ENCODE peak calls at places on chromosomes 3 and 15, in five cellular contexts. L is upper lobe of left lung, Z is A549, D is HepG2, R is K562. U is an unnamed sample.

GRCh38 chr3:4716231-4716630 is 223.1 kb downstream of the ITPR1 start:
- ATAC-seq in L (no peak), Z (no peak), D (no peak), R (no peak), U (no peak)

GRCh38 chr3:115325539-115325938 is 178.5 kb upstream of the ZBTB20 start:
- ATAC-seq in L (no peak), Z (peak), D (peak), R (no peak), U (no peak)

GRCh38 chr3:177490626-177491025 is 293.3 kb upstream of the TBL1XR1 start:
- ATAC-seq in L (no peak), Z (no peak), D (no peak), R (no peak), U (no peak)

GRCh38 chr3:115239717-115240116 is 92.6 kb upstream of the ZBTB20 start:
- ATAC-seq in L (peak), Z (peak), D (no peak), R (peak), U (peak)

GRCh38 chr3:196127308-196128040 is 45.6 kb upstream of the TFRC start:
- ATAC-seq in L (no peak), Z (no peak), D (peak), R (peak), U (no peak)

GRCh38 chr3:17678116-17678741 is 64.2 kb downstream of the TBC1D5 start:
- ATAC-seq in L (no peak), Z (no peak), D (no peak), R (no peak), U (no peak)

GRCh38 chr15:45386420-45386819 is 8.1 kb upstream of the GATM start:
- ATAC-seq in L (no peak), Z (no peak), D (peak), R (no peak), U (no peak)

GRCh38 chr3:139353920-139354556 is 10.2 kb downstream of the MRPS22 start:
- ATAC-seq in L (no peak), Z (peak), D (peak), R (peak), U (no peak)

GRCh38 chr3:53286727-53287412 is 31.0 kb upstream of the TKT start:
- ATAC-seq in L (no peak), Z (no peak), D (no peak), R (no peak), U (peak)

GRCh38 chr15:94075349-94075748 is 156.0 kb upstream of the MCTP2 start:
- ATAC-seq in L (peak), Z (no peak), D (no peak), R (no peak), U (peak)

GRCh38 chr15:69751575-69751974 is 299.0 kb downstream of the RPLP1 start:
- ATAC-seq in L (no peak), Z (no peak), D (no peak), R (no peak), U (no peak)

GRCh38 chr15:91889143-91889815 is 35.8 kb downstream of the SLCO3A1 start:
- ATAC-seq in L (no peak), Z (no peak), D (no peak), R (no peak), U (no peak)

GRCh38 chr15:29003446-29004233 is 117.9 kb downstream of the APBA2 start:
- ATAC-seq in L (no peak), Z (no peak), D (no peak), R (no peak), U (no peak)

GRCh38 chr3:62027796-62028195 is 345.6 kb downstream of the FEZF2 start:
- ATAC-seq in L (no peak), Z (no peak), D (no peak), R (no peak), U (no peak)

GRCh38 chr3:128009952-128010846 is 42.0 kb upstream of the SEC61A1 start:
- ATAC-seq in L (no peak), Z (peak), D (no peak), R (peak), U (peak)

GRCh38 chr3:48500656-48501055 is 3.3 kb downstream of the SHISA5 start:
- ATAC-seq in L (no peak), Z (no peak), D (no peak), R (no peak), U (no peak)

GRCh38 chr15:40942337-40942854 is 10.9 kb upstream of the CHAC1 start:
- ATAC-seq in L (no peak), Z (no peak), D (peak), R (no peak), U (no peak)

GRCh38 chr3:152200476-152201422 is 68.0 kb upstream of the MBNL1 start:
- ATAC-seq in L (no peak), Z (no peak), D (no peak), R (peak), U (no peak)

GRCh38 chr15:40128746-40129660 is 20.3 kb upstream of the BMF start:
- ATAC-seq in L (no peak), Z (no peak), D (no peak), R (no peak), U (no peak)

GRCh38 chr15:66629817-66630576 is 64.2 kb upstream of the LCTL start:
- ATAC-seq in L (no peak), Z (no peak), D (no peak), R (no peak), U (no peak)

GRCh38 chr3:11600501-11601282 is 43.0 kb downstream of the VGLL4 start:
- ATAC-seq in L (peak), Z (peak), D (peak), R (no peak), U (peak)

GRCh38 chr3:169676925-169677537 is 13.5 kb upstream of the MECOM start:
- ATAC-seq in L (no peak), Z (no peak), D (no peak), R (no peak), U (no peak)

GRCh38 chr3:84023842-84024241 is 934.9 kb upstream of the CADM2 start:
- ATAC-seq in L (no peak), Z (no peak), D (no peak), R (no peak), U (no peak)

GRCh38 chr3:110656394-110656793 is 415.2 kb upstream of the NECTIN3 start:
- ATAC-seq in L (no peak), Z (no peak), D (no peak), R (no peak), U (no peak)

GRCh38 chr3:70360985-70361384 is 48.5 kb upstream of the MDFIC2 start:
- ATAC-seq in L (no peak), Z (no peak), D (no peak), R (no peak), U (no peak)

GRCh38 chr3:171354706-171355582 is 105.3 kb downstream of the TNIK start:
- ATAC-seq in L (peak), Z (no peak), D (no peak), R (peak), U (no peak)

GRCh38 chr3:177729939-177730700 is 532.8 kb upstream of the TBL1XR1 start:
- ATAC-seq in L (no peak), Z (no peak), D (no peak), R (no peak), U (peak)

GRCh38 chr3:11479230-11479620 is 164.5 kb downstream of the VGLL4 start:
- ATAC-seq in L (no peak), Z (no peak), D (no peak), R (no peak), U (no peak)

GRCh38 chr3:193674714-193675113 is 81.7 kb downstream of the OPA1 start:
- ATAC-seq in L (no peak), Z (no peak), D (no peak), R (no peak), U (no peak)

GRCh38 chr3:193677734-193678133 is 84.7 kb downstream of the OPA1 start:
- ATAC-seq in L (no peak), Z (no peak), D (no peak), R (no peak), U (no peak)

GRCh38 chr3:193681631-193682030 is 88.6 kb downstream of the OPA1 start:
- ATAC-seq in L (no peak), Z (no peak), D (no peak), R (no peak), U (no peak)

DNA sequence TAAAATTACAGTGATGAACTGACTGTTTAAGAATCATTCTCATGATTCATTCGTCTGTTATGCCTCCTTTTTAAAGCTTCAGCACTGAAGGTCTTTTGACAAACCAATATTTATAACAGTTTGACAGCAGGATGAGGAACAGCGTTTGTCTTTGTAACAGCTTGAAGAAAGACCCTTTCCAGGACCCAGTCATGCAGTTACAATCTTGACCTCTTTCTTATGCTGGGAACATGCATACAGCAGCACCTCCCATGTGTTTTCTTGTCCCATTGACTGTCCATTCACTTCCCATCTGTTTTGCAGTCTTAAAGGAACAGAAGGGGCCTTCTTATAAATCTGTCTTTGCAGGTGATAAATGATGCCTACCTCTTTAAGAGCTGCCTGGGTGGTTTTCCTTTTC is 87.2 kb downstream of the OPA1 start:
- ATAC-seq in L (no peak), Z (no peak), D (no peak), R (no peak), U (no peak)
- TF ChIP-seq CTCF in L (no peak), Z (no peak), D (no peak), R (no peak), U (no peak)

GRCh38 chr3:71606582-71606981 is 23.1 kb upstream of the FOXP1 start:
- ATAC-seq in L (no peak), Z (no peak), D (no peak), R (no peak), U (no peak)
- TF ChIP-seq EP300 in L (no peak), Z (no peak), D (no peak), R (no peak), U (no peak)

GRCh38 chr3:28117598-28117997 is 123.8 kb upstream of the CMC1 start:
- ATAC-seq in L (no peak), Z (no peak), D (no peak), R (no peak), U (no peak)
- TF ChIP-seq CTCF in L (no peak), Z (no peak), D (no peak), R (no peak), U (no peak)

DNA sequence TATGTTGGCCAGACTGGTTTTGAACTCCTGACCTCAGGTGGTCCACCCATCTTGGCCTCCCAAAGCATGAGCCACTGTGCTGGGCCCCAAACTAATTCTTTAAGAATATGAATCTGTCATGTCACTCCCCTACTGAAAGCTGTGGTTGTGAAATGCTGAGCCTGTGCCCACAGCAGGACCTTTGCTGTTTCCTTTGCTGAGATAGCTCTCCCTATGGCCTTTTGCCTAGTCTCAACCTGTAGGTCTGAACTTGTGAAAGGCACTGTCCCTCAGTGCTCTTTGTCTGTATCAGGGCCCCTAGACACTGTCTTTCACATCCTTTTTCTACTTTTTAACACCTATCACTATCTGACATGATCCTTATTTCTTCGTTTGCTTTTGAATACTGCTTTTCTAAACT is 62.7 kb upstream of the CCR4 start:
- ATAC-seq in L (no peak), Z (no peak), D (no peak), R (no peak), U (no peak)
- TF ChIP-seq EP300 in L (no peak), Z (no peak), D (no peak), R (no peak), U (no peak)